ENCODE peak calls at places on chromosomes 12 and 14, in four cellular contexts. U is lower lobe of right lung, B is choroid plexus epithelial cell, X is nephron progenitor cell. H is an unnamed sample.
A peak's percentile ranks its signal among the peaks of the same experiment; 100 is the strongest.

GRCh38 chr12:98592825-98593322 is 612 bp upstream of the SLC25A3 start:
- DNase-seq in U (no peak), B (no peak), X (no peak), H (no peak)

GRCh38 chr12:8034802-8035201 is 2.3 kb downstream of the FOXJ2 start:
- DNase-seq in U (no peak), B (no peak), X (no peak), H (no peak)

GRCh38 chr12:56373515-56373914 is 10.9 kb upstream of the APOF start:
- DNase-seq in U (no peak), B (no peak), X (no peak), H (no peak)

GRCh38 chr14:51395361-51395849 is 155.4 kb downstream of the TMX1 start:
- DNase-seq in U (peak; percentile 47), B (peak; percentile 80), X (no peak), H (no peak)

GRCh38 chr12:115183752-115184151 is 499.8 kb upstream of the TBX3 start:
- DNase-seq in U (no peak), B (no peak), X (no peak), H (no peak)

GRCh38 chr14:76293221-76293620 is 82.7 kb upstream of the ESRRB start:
- DNase-seq in U (no peak), B (no peak), X (no peak), H (no peak)

GRCh38 chr12:52585001-52585400 is 11.4 kb upstream of the KRT74 start:
- DNase-seq in U (no peak), B (no peak), X (no peak), H (no peak)

GRCh38 chr12:22256076-22256475 is 78.4 kb downstream of the ST8SIA1 start:
- DNase-seq in U (no peak), B (no peak), X (no peak), H (no peak)

GRCh38 chr12:91958816-91959215 is 186.8 kb downstream of the BTG1 start:
- DNase-seq in U (no peak), B (peak; percentile 89), X (no peak), H (no peak)

GRCh38 chr12:109580684-109581333 is 7.2 kb downstream of the MVK start:
- DNase-seq in U (no peak), B (no peak), X (no peak), H (peak; percentile 54)

DNA sequence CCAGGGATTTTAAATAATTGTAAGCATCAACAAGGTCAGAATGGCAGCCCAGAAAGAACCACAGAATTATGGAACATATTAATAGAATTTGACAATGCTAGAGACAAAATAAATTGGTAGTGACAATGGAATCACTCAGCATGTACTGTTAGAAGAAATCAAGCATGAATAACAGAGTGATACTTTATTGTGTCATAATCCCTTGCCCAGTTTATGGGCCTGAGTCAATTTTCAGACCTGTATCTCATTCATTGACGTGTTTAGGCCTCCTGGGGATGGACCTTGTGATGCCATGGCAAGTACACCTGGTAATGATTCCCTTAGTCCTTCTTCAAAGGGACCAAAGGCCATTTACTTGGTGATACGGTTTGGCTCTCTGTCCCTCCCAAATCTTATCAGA is 12.8 kb upstream of the CCDC91 start:
- DNase-seq in U (no peak), B (no peak), X (no peak), H (no peak)
- TF ChIP-seq CTCF in U (no peak), B (no peak), X (no peak), H (no peak)

GRCh38 chr12:58313091-58313855 is 371.9 kb downstream of the ATP23 start:
- DNase-seq in U (no peak), B (peak; percentile 84), X (no peak), H (no peak)

GRCh38 chr12:58309806-58310205 is 368.4 kb downstream of the ATP23 start:
- DNase-seq in U (no peak), B (peak; percentile 68), X (no peak), H (no peak)

GRCh38 chr12:58306266-58306995 is 365.1 kb downstream of the ATP23 start:
- DNase-seq in U (no peak), B (no peak), X (no peak), H (no peak)

GRCh38 chr12:58310828-58311273 is 369.5 kb downstream of the ATP23 start:
- DNase-seq in U (no peak), B (peak; percentile 99), X (no peak), H (no peak)

GRCh38 chr12:58310368-58310767 is 369.0 kb downstream of the ATP23 start:
- DNase-seq in U (no peak), B (peak; percentile 92), X (no peak), H (no peak)
- TF ChIP-seq CTCF in U (no peak), B (peak; percentile 35), X (no peak), H (peak; percentile 59)

DNA sequence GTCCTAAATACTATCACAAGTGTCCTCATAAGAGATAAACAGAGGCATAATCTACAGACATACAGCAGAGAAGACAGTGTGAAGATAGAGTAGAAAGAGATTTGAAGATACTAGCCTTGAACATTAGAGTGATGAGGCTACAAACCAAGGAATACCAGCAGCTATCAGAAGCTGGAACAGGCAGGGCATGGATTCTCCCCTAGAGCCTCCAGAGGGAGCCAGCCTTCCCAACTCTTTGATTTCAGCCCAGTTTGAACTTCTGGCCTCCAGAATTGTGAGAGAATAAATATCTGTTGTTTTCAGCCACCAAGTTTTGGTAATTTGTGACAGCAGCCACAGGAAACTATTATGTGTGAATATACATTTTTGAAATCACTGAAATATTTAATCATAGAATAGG is 47.2 kb downstream of the CCDC91 start:
- DNase-seq in U (no peak), B (no peak), X (no peak), H (no peak)
- TF ChIP-seq CTCF in U (no peak), B (peak; percentile 48), X (no peak), H (peak; percentile 40)

GRCh38 chr12:19739195-19739776 is 300.0 kb downstream of the AEBP2 start:
- DNase-seq in U (no peak), B (peak; percentile 85), X (peak; percentile 40), H (no peak)
- TF ChIP-seq CTCF in U (peak; percentile 63), B (peak; percentile 62), X (peak; percentile 68), H (peak; percentile 93)

GRCh38 chr12:80512781-80513180 is 68.7 kb downstream of the PTPRQ start:
- DNase-seq in U (no peak), B (no peak), X (no peak), H (no peak)
- TF ChIP-seq CTCF in U (no peak), B (no peak), X (no peak), H (no peak)

GRCh38 chr12:6569786-6570185 is 1.7 kb upstream of the NOP2 start:
- DNase-seq in U (no peak), B (no peak), X (no peak), H (no peak)

GRCh38 chr12:6569312-6569711 is 1.2 kb upstream of the NOP2 start:
- DNase-seq in U (no peak), B (no peak), X (no peak), H (no peak)

GRCh38 chr12:6573001-6573400 is 4.9 kb upstream of the NOP2 start:
- DNase-seq in U (no peak), B (no peak), X (no peak), H (no peak)

GRCh38 chr12:6567824-6568617 is at the start of gene NOP2:
- DNase-seq in U (peak; percentile 96), B (peak; percentile 90), X (peak; percentile 95), H (no peak)

GRCh38 chr12:6570264-6570887 is 2.3 kb upstream of the NOP2 start:
- DNase-seq in U (peak; percentile 61), B (peak; percentile 52), X (peak; percentile 65), H (no peak)
- TF ChIP-seq CTCF in U (peak; percentile 43), B (peak; percentile 60), X (peak; percentile 47), H (peak; percentile 77)